ENCODE peak calls at places on chromosomes 16 and 17, in four cellular contexts. P is K562, O is GM12878, I is HepG2. J is an unnamed sample.

GRCh38 chr17:75131278-75132017 is at the start of gene NT5C:
- DNase-seq in O (no peak), P (peak), I (peak), J (peak)

GRCh38 chr17:57480438-57481196 is 224.3 kb downstream of the MSI2 start:
- DNase-seq in P (peak), I (peak), O (no peak), J (peak)

GRCh38 chr17:17824780-17825614 is 11.8 kb downstream of the SREBF1 start:
- DNase-seq in O (no peak), I (no peak), P (no peak), J (no peak)

GRCh38 chr17:83150369-83151055 is 71.1 kb downstream of the METRNL start:
- DNase-seq in I (no peak), O (no peak), P (peak), J (no peak)

GRCh38 chr16:29738514-29738913 is 7.3 kb downstream of the C16orf54 start:
- DNase-seq in O (peak), I (no peak), P (no peak), J (no peak)

GRCh38 chr17:61230972-61231820 is 168.4 kb upstream of the TBX2 start:
- DNase-seq in P (no peak), O (no peak), I (no peak), J (no peak)

GRCh38 chr16:28843766-28844165 is 2.4 kb downstream of the TUFM start:
- DNase-seq in P (no peak), I (no peak), O (no peak), J (no peak)

GRCh38 chr16:19735074-19735867 is 17.2 kb downstream of the IQCK start:
- DNase-seq in I (no peak), O (no peak), P (no peak), J (no peak)

GRCh38 chr17:6514371-6514770 is 42.0 kb downstream of the PITPNM3 start:
- DNase-seq in I (no peak), P (no peak), O (no peak), J (no peak)

GRCh38 chr17:59783221-59784016 is 76.0 kb downstream of the VMP1 start:
- DNase-seq in P (peak), I (no peak), O (no peak), J (peak)

GRCh38 chr16:3578610-3579551 is 1.7 kb upstream of the NLRC3 start:
- DNase-seq in O (peak), P (peak), I (no peak), J (no peak)

GRCh38 chr16:4913130-4913773 is 23.7 kb downstream of the PPL start:
- DNase-seq in P (no peak), I (no peak), O (no peak), J (no peak)

GRCh38 chr17:67265620-67266019 is 20.6 kb upstream of the HELZ start:
- DNase-seq in P (no peak), I (no peak), O (no peak), J (peak)

GRCh38 chr17:3575506-3575905 is 17.9 kb upstream of the TRPV3 start:
- DNase-seq in P (no peak), I (no peak), O (no peak), J (no peak)

GRCh38 chr17:3573246-3574100 is 15.9 kb upstream of the TRPV3 start:
- DNase-seq in P (no peak), I (no peak), O (no peak), J (no peak)

GRCh38 chr17:3574231-3574630 is 16.6 kb upstream of the TRPV3 start:
- DNase-seq in P (no peak), I (no peak), O (no peak), J (no peak)

GRCh38 chr17:3572231-3572630 is 14.6 kb upstream of the TRPV3 start:
- DNase-seq in O (no peak), P (no peak), I (no peak), J (no peak)

GRCh38 chr17:3576970-3577369 is 19.4 kb upstream of the TRPV3 start:
- DNase-seq in I (no peak), P (no peak), O (no peak), J (no peak)
- TF ChIP-seq GABPA in I (no peak), P (no peak), O (no peak), J (no peak)

DNA sequence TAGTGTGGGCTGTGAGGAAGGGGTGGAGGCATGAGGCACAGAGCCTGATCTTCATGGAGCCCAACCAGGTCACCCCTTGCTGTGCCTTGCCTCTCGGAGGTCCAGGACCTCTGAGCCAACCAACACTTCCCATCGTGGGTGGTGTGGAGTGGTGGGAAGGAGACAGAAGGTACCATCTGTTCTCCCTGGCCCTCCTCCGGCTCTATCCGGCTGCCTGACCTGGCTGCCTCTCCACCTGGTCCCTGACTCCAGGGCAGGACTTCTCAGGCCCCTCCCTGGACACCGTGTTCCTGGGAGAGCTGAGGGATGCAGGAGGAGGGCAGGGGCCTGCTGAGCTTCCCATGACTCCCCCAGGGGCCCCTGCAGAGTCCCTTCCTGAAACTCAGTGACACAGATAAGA is 3.9 kb downstream of the PDK2 start:
- DNase-seq in O (no peak), P (no peak), I (no peak), J (no peak)
- TF ChIP-seq SMC3 in O (no peak), P (no peak), I (no peak), J (no peak)

DNA sequence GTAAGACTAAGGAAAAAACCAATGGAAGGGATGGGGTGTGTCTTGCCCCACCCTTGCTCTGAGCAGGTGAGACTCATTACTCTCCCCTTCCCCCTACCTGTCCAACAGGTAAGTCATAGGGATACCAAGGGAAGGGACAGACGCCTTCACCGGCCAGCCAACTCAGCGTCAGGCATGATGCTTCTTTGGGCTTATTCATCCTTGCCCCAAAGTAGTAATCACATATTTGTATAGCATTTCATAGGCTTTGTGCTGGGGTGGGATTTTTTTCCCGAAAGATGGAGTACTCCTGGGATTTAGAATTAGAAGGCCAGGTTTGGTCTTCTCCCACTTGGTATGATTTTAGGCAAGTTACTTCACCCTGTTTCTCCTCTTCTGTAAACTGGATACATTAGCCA is 509 bp upstream of the JUP start:
- DNase-seq in I (no peak), O (no peak), P (no peak), J (no peak)
- TF ChIP-seq GABPA in I (no peak), O (no peak), P (no peak), J (no peak)

GRCh38 chr16:50600582-50601283 is 52.5 kb downstream of the NKD1 start:
- DNase-seq in P (no peak), I (peak), O (no peak), J (no peak)
- TF ChIP-seq SMC3 in P (no peak), I (no peak), O (no peak), J (no peak)

DNA sequence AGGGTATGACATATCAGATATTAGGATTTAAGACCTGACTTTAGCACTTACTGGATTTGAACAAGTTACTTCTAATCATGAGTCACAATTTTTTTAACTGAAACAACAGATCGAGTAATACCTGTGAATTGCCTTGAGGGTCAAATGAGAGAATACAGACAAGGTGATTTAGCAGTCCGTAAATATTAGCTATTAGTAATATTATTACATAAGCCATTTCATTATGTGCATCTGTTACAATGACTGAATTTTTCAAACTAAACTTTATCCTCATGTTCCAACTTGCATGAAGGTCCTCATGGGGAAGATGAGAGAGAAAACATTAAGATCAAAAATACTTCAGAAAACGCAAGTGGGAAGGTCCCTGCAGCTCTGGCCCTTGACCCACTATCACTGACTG is 441.9 kb downstream of the CDH11 start:
- DNase-seq in I (no peak), O (no peak), P (no peak), J (no peak)
- TF ChIP-seq GABPA in I (no peak), O (no peak), P (no peak), J (no peak)

GRCh38 chr16:85675528-85675927 is 13.2 kb downstream of the GINS2 start:
- DNase-seq in I (peak), O (no peak), P (peak), J (no peak)
- TF ChIP-seq SMC3 in I (no peak), O (peak), P (no peak), J (peak)

GRCh38 chr16:85136705-85137322 is 24.5 kb upstream of the CIBAR2 start:
- DNase-seq in P (no peak), O (no peak), I (peak), J (peak)

GRCh38 chr16:85136213-85136704 is 24.0 kb upstream of the CIBAR2 start:
- DNase-seq in O (peak), P (no peak), I (no peak), J (no peak)

GRCh38 chr16:85138825-85139627 is 26.8 kb upstream of the CIBAR2 start:
- DNase-seq in I (no peak), O (no peak), P (no peak), J (no peak)

GRCh38 chr16:85138073-85138824 is 26.0 kb upstream of the CIBAR2 start:
- DNase-seq in O (no peak), I (no peak), P (no peak), J (no peak)

DNA sequence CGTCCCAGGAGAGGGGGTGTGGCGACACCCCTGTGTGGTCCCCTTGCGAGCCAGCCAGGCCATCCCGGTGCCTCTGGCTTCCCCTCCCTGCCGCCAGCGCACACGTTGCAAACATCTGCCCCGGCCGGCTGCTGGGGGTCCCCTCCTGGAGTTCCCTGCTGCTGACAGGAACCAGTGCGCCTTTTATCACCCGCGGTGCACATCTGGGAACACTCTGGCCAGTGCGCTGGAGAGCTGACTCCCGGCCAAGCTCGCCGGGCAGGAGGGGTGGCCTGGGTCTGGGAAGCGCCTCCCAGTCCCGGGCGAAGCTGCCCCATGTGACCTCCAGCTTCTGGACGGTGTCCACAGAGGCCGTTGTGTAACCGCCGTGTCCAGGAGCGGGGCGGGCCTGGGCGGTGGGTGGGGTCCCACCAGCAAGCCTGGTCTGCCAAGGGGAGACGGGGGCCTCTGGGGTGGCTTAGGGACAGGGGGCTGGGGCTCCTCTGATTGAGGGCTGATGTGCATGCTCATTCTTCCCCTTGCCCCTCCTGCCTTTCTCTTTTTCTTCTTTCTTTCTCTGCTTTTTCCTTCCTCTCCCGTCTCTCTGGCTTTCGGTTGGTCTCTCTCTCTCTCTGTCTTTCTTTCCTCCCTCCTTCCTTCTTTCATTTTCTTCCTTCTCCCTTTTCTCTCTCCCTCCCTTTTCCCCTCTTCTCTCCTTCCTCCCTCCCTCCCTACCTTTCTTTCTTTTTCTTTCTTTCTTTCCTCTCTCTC is 25.2 kb upstream of the CIBAR2 start:
- DNase-seq in I (peak), O (no peak), P (no peak), J (peak)
- TF ChIP-seq GABPA in I (no peak), O (no peak), P (no peak), J (no peak)

GRCh38 chr17:4986951-4987766 is at the start of gene CAMTA2:
- DNase-seq in I (peak), O (no peak), P (peak), J (peak)
- TF ChIP-seq SMC3 in I (peak), O (peak), P (no peak), J (peak)

GRCh38 chr17:181213-182163 is at the start of gene DOC2B:
- DNase-seq in P (no peak), I (no peak), O (no peak), J (peak)
- TF ChIP-seq GABPA in P (no peak), I (no peak), O (no peak), J (no peak)